ENCODE peak calls at places on chromosomes 6 and 20, in eight cellular contexts. L is cardiac fibroblast; E is PC-3; V is fibroblast of lung; B is fibroblast of the aortic adventitia; K is activated CD8-positive, alpha-beta T cell treated with anti-CD3 and anti-CD28 coated beads for 36 hours; T is GM06990; P is GM12865. C is an unnamed sample.

GRCh38 chr6:36791553-36792171 is 47.6 kb downstream of the CPNE5 start:
- DNase-seq in P (no peak), K (no peak), L (no peak), E (no peak), V (no peak), B (no peak), T (no peak), C (no peak)

GRCh38 chr6:74899416-74899815 is 306.4 kb downstream of the COL12A1 start:
- DNase-seq in E (peak), T (no peak), V (peak), L (peak), P (peak), K (no peak), B (peak), C (no peak)

GRCh38 chr20:62119591-62120364 is 2.5 kb upstream of the LSM14B start:
- DNase-seq in B (no peak), P (no peak), K (no peak), V (no peak), L (no peak), T (no peak), E (no peak), C (no peak)

GRCh38 chr6:30361661-30362060 is 16.7 kb downstream of the RPP21 start:
- DNase-seq in P (no peak), T (no peak), K (no peak), B (peak), V (no peak), L (no peak), E (no peak), C (no peak)

GRCh38 chr6:35634316-35634715 is 54.4 kb downstream of the FKBP5 start:
- DNase-seq in B (peak), P (no peak), T (no peak), E (no peak), K (no peak), V (no peak), L (peak), C (no peak)

GRCh38 chr6:134870677-134871498 is 79.0 kb downstream of the ALDH8A1 start:
- DNase-seq in P (peak), L (peak), V (peak), E (no peak), B (peak), K (no peak), T (peak), C (peak)

GRCh38 chr6:152277826-152278247 is 359.3 kb downstream of the SYNE1 start:
- DNase-seq in P (no peak), K (no peak), T (no peak), L (no peak), E (no peak), B (no peak), V (no peak), C (no peak)

GRCh38 chr20:64238851-64239387 is 16.6 kb upstream of the PCMTD2 start:
- DNase-seq in B (no peak), V (no peak), P (peak), T (peak), E (no peak), L (no peak), K (peak), C (peak)

GRCh38 chr6:15429146-15430110 is 183.6 kb downstream of the JARID2 start:
- DNase-seq in K (no peak), E (no peak), V (peak), B (peak), L (peak), T (no peak), P (no peak), C (no peak)

GRCh38 chr6:29200767-29201662 is 30.3 kb downstream of the OR2J2 start:
- DNase-seq in K (no peak), T (no peak), V (no peak), L (no peak), B (no peak), P (no peak), E (no peak), C (no peak)

GRCh38 chr6:28969129-28969528 is 36.0 kb downstream of the ZNF311 start:
- DNase-seq in L (no peak), V (no peak), P (no peak), B (no peak), T (no peak), E (no peak), K (no peak), C (no peak)

GRCh38 chr6:66896415-66896814 is 1189.4 kb upstream of the EYS start:
- DNase-seq in P (no peak), V (peak), T (no peak), L (peak), E (peak), B (no peak), K (no peak), C (no peak)

GRCh38 chr20:4261333-4262284 is 246.3 kb upstream of the RNF24 start:
- DNase-seq in K (no peak), E (peak), P (no peak), T (no peak), B (no peak), V (peak), L (peak), C (no peak)

GRCh38 chr20:55961351-55962320 is 43.7 kb downstream of the CBLN4 start:
- DNase-seq in L (no peak), E (no peak), P (no peak), B (no peak), K (no peak), T (no peak), V (no peak), C (no peak)

GRCh38 chr6:5771759-5772158 is 235.0 kb downstream of the NRN1 start:
- DNase-seq in K (no peak), T (no peak), B (no peak), L (no peak), V (no peak), P (no peak), E (peak), C (no peak)

GRCh38 chr6:4903751-4904370 is 100.0 kb downstream of the RPP40 start:
- DNase-seq in L (no peak), E (no peak), B (no peak), P (no peak), V (no peak), T (no peak), K (no peak), C (no peak)

DNA sequence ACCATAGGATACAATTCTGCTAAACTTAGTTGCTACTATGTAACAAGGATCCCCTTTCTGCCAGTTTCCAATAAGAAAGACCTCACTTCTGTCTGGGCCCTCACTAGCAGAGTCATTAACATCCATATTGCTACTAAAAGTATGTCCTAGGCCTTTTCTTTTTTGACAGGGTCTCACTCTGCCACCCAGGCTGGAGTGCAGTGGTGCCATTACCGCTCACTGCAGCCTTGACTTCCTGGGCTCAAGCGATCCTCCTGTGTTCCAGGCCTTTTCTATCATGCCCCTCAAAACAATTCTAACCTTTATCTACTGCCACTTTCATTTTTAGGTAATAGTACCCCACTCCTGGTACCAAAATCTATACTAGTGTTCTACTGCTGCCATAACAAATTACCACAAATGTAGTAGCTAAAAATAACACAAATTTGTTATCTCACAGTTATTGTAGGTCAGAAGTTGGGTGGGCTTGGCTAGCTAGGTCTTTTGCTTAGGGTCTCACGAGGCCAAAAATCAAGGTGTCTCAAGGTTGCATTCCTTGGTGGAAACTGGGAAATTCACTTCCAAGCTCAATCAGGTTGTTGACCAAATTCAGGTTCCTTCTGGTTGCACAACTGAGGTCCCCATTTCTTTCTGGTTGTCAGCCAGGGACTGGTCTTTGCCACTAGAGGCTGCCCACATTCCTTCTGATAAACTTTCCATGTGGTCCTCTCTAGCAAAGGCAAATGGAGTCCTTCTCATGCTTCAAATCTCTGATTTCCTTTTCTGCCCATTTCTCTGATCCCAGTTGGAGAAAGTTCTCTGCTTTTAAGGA is 3.0 kb downstream of the CSNK2A1 start:
- DNase-seq in K (no peak), V (no peak), T (no peak), P (no peak), E (no peak), L (no peak), B (no peak), C (no peak)
- TF ChIP-seq CTCF in K (no peak), V (no peak), T (no peak), P (no peak), E (peak), L (no peak), B (no peak), C (no peak)

GRCh38 chr6:52547647-52548352 is 29.1 kb downstream of the TRAM2 start:
- DNase-seq in L (peak), P (no peak), V (peak), B (peak), E (peak), K (no peak), T (no peak), C (no peak)
- TF ChIP-seq CTCF in L (no peak), P (no peak), V (no peak), B (no peak), E (no peak), K (no peak), T (no peak), C (no peak)

DNA sequence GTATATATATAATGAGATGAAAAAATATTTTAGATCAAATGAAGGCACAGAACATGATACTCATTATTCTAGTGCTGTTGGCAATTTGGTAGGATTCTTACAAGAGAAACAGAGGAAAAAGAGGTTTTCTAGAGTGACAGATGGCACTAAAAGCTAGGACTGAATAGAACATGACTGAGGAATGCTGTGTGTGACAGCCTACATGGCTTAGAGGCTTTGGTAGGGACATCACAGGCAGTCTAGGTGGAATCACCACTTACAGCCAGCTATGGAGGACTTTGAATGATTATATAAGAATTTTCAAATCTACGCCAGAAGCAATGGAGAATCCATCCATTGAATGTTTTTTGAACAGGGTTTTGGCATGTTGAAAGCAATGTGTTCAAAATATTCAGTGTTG is 52.8 kb downstream of the TPD52L1 start:
- DNase-seq in V (no peak), E (no peak), K (no peak), L (no peak), T (no peak), B (no peak), P (no peak), C (no peak)
- TF ChIP-seq CTCF in V (no peak), E (no peak), K (no peak), L (no peak), T (no peak), B (no peak), P (no peak), C (no peak)

GRCh38 chr6:17988422-17988944 is 1.0 kb upstream of the KIF13A start:
- DNase-seq in B (no peak), L (no peak), V (no peak), T (no peak), P (no peak), K (no peak), E (no peak), C (no peak)

GRCh38 chr6:17985934-17986655 is 1.3 kb downstream of the KIF13A start:
- DNase-seq in T (no peak), V (no peak), P (no peak), B (no peak), K (no peak), E (no peak), L (no peak), C (no peak)

GRCh38 chr6:17986656-17987575 is 519 bp downstream of the KIF13A start:
- DNase-seq in P (peak), L (peak), K (peak), B (peak), V (peak), T (peak), E (peak), C (peak)

GRCh38 chr6:17984822-17985660 is 2.4 kb downstream of the KIF13A start:
- DNase-seq in T (no peak), P (no peak), E (peak), V (no peak), K (no peak), B (peak), L (no peak), C (no peak)

DNA sequence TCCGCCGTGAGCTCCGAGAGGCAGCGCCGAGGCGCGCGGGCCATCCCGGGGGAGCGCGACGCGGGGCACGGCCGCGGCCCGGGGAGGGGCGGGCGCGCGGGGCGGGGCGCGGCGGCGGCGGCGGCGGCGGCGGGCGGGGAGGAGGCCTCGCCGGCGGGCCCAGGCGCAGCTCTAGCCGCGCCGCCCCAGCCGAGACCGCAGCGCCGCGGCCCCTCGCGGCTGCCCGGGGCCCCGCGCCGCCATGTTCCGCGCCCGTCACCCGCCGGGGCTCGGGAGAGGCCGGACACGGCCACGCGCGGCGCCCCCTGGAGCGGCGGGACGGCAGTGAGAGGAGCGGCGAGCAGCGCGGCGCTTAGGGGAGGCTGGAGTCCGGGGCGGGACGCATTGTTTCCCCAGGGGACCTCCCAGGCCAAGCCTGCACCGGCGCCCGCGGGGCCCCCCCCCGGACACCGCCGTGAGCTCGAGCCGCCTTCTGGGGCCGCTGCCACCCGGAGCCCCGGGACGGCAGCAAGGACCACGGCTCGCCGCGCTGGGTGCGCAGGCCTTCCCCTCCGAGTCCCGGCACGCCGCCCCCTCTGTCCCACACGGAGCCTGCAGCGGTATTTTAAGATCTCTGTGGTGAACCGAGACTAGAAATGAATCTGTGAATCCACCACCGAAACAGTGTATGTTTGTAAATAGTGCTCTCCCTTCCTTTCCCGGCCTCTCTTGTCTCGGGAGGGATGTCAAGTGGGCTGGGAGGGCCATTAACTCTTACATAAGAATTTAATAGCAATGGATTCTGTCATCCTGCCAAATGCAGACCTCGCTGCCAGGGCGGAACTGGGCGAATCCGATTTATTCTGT is at the start of gene KIF13A:
- DNase-seq in T (peak), L (peak), V (peak), B (peak), E (peak), P (peak), K (peak), C (peak)
- TF ChIP-seq CTCF in T (no peak), L (peak), V (peak), B (peak), E (peak), P (peak), K (no peak), C (peak)

DNA sequence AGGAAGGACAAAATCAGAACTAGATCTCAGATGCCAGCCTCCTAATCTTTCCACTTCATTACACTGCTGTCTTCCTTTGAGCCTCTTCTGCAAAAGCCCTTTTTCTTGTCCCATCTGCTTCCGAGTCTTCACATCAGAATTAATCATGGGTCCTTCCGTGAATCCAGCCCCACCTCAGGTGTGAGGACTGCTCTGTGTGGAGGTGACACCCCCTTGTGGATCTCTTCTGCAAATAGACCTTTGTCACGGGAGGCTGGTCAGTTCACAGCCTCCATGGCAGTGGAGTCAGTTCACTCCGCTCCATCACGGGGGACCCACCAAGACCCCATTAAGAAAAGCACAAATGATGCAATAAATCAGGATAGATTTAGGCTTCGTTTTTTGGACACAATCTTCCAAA is 171.1 kb downstream of the ADAT2 start:
- DNase-seq in K (peak), L (peak), P (peak), V (peak), T (no peak), E (peak), B (peak), C (peak)
- TF ChIP-seq CTCF in K (no peak), L (peak), P (peak), V (no peak), T (peak), E (peak), B (peak), C (peak)

DNA sequence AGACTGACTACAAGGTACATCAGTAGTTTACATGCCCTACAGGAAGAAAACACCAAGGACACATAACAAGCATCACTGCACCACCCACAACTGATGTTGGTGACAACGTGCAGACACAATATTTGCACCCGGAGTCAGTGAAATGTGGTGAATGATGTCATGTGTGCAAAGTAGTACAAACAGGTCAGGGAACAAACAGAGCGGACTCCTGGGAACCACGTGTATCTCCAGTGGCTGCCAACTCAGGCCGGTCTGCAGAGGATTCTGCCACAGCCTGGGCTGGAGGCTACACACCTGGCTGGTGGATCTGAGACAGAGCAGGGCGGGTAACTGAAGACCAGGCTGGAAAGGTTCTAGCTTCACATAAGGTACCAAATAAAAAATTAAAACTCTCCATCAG is 28.2 kb upstream of the RPS6KA2 start:
- DNase-seq in K (no peak), L (no peak), E (no peak), B (no peak), T (no peak), V (no peak), P (no peak), C (no peak)
- TF ChIP-seq CTCF in K (no peak), L (no peak), E (no peak), B (no peak), T (no peak), V (no peak), P (no peak), C (no peak)

DNA sequence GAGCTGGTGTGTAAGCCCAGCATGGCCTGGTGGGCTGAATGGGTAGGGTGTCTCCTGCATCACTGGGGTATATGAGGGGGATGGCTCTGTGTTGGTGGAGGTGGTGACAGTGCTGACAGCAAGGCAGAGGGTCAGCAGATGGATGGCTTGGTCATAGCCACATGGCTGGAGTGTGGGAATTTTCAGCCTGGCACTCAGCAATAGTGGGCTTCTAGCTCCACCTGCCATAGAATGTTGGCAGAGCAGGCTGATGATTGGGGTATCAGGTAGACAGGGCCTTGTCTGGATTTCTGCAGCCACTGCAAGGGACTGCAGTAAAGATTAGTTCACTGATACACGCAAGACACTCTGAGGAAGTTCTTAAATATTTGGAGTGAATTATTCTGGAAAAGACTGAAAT is 137.5 kb upstream of the BACH2 start:
- DNase-seq in P (no peak), K (no peak), B (no peak), V (no peak), T (no peak), E (peak), L (no peak), C (no peak)
- TF ChIP-seq CTCF in P (no peak), K (no peak), B (no peak), V (no peak), T (no peak), E (peak), L (no peak), C (no peak)

GRCh38 chr6:108526739-108527174 is 34.0 kb upstream of the FOXO3 start:
- DNase-seq in T (no peak), K (no peak), V (peak), L (peak), E (peak), B (peak), P (peak), C (peak)

GRCh38 chr6:108528878-108529277 is 31.8 kb upstream of the FOXO3 start:
- DNase-seq in V (no peak), L (no peak), T (no peak), B (no peak), E (no peak), P (no peak), K (no peak), C (no peak)

GRCh38 chr6:108535079-108535742 is 25.5 kb upstream of the FOXO3 start:
- DNase-seq in L (no peak), T (no peak), B (no peak), E (no peak), P (no peak), K (no peak), V (no peak), C (no peak)

DNA sequence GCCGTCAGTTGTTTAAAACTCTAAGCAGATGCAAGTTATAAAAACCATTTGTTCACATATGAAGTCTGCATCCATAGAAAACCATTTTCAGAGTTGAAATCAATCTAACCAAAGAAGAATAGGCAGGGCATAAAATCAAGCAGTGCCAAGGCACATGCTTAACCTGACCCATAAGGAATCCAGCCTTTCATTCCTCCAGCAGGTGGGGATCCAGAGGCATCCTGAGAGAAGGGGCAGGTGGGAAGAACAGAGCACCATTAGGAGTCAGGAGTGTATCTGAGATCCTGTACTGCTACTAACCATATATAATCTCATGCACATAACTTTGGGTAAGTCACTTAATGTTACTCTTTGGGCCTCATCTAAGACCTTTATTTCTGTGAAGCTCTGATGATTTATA is 29.4 kb upstream of the FOXO3 start:
- DNase-seq in K (no peak), P (no peak), V (no peak), E (peak), L (no peak), T (no peak), B (no peak), C (no peak)
- TF ChIP-seq CTCF in K (no peak), P (no peak), V (no peak), E (no peak), L (no peak), T (no peak), B (no peak), C (no peak)